ENCODE peak calls at places on chromosomes 7 and 10, in ten cellular contexts. Y, U, X, V, F, Q, B, T, G and Z are unnamed samples. For H3K27me3 and H3K4me1, the result is how much of the 10 kb centered on the place peaks cover.

GRCh38 chr10:61475449-61475873 is 22.3 kb upstream of the TMEM26 start:
- DNase-seq in Y (no peak), U (no peak), X (no peak), V (no peak), F (no peak), Q (peak), B (no peak), T (no peak), G (no peak), Z (no peak)

GRCh38 chr10:127243490-127244272 is 47.3 kb upstream of the INSYN2A start:
- DNase-seq in Y (no peak), U (peak), X (peak), V (no peak), F (peak), Q (peak), B (no peak), T (no peak), G (no peak), Z (no peak)

GRCh38 chr7:13800694-13801448 is 188.6 kb downstream of the ETV1 start:
- DNase-seq in Y (no peak), U (no peak), X (peak), V (no peak), F (no peak), Q (peak), B (no peak), T (no peak), G (no peak), Z (no peak)

GRCh38 chr10:27959093-27959715 is 39.7 kb downstream of the ODAD2 start:
- DNase-seq in Y (no peak), U (no peak), X (no peak), V (no peak), F (no peak), Q (no peak), B (no peak), T (no peak), G (no peak), Z (no peak)

GRCh38 chr7:6273380-6273837 is 985 bp upstream of the CYTH3 start:
- DNase-seq in Y (peak), U (no peak), X (no peak), V (no peak), F (no peak), Q (no peak), B (peak), T (no peak), G (no peak), Z (no peak)

GRCh38 chr7:711093-711966 is 15.2 kb upstream of the DNAAF5 start:
- DNase-seq in Y (peak), U (peak), X (no peak), V (no peak), F (no peak), Q (no peak), B (peak), T (no peak), G (no peak), Z (no peak)

GRCh38 chr10:124077216-124077615 is 16.2 kb downstream of the CHST15 start:
- DNase-seq in Y (no peak), U (no peak), X (no peak), V (no peak), F (no peak), Q (no peak), B (no peak), T (no peak), G (no peak), Z (no peak)

GRCh38 chr7:135758531-135758932 is 9.9 kb upstream of the FAM180A start:
- DNase-seq in Y (peak), U (peak), X (no peak), V (no peak), F (no peak), Q (peak), B (no peak), T (no peak), G (no peak), Z (peak)

GRCh38 chr10:30062582-30062981 is 3.2 kb upstream of the JCAD start:
- DNase-seq in Y (no peak), U (no peak), X (no peak), V (no peak), F (no peak), Q (no peak), B (no peak), T (no peak), G (no peak), Z (no peak)

GRCh38 chr10:22344781-22345300 is 455 bp upstream of the SPAG6 start:
- DNase-seq in Y (no peak), U (no peak), X (no peak), V (no peak), F (no peak), Q (no peak), B (no peak), T (no peak), G (no peak), Z (no peak)

GRCh38 chr10:22345301-22346086 is at the start of gene SPAG6:
- DNase-seq in Y (peak), U (peak), X (no peak), V (peak), F (no peak), Q (no peak), B (peak), T (peak), G (peak), Z (peak)

GRCh38 chr10:22346087-22346661 is 878 bp downstream of the SPAG6 start:
- DNase-seq in Y (no peak), U (no peak), X (no peak), V (no peak), F (no peak), Q (no peak), B (no peak), T (no peak), G (no peak), Z (no peak)

GRCh38 chr10:22343761-22344160 is 1.5 kb upstream of the SPAG6 start:
- DNase-seq in Y (no peak), U (no peak), X (no peak), V (no peak), F (peak), Q (no peak), B (no peak), T (no peak), G (no peak), Z (no peak)

DNA sequence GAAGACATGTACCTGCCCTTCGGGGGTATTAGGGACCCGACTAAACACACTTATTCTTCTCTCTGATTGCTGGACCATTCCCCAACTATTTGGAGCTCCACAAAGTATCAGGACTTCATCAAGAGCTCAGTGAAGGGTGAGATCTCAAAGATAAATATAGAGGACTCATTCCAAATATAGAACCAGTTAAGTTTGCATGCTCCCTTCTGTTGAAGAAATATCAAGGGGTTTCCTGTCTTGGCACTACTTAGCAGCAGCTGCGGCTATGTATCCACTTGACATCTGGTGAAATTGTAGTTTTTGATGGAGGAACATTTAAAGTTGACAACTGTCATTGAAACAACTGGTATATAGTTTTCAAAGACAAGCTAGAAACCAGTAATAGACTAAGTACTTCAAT is 1.1 kb upstream of the SPAG6 start:
- DNase-seq in Y (no peak), U (no peak), X (no peak), V (no peak), F (peak), Q (no peak), B (no peak), T (no peak), G (no peak), Z (no peak)
- H3K27me3 ChIP-seq in Y (under half), U (under half), X (half or more), V (half or more), F (under half), Q (half or more), B (under half), T (half or more), G (half or more), Z (half or more)

DNA sequence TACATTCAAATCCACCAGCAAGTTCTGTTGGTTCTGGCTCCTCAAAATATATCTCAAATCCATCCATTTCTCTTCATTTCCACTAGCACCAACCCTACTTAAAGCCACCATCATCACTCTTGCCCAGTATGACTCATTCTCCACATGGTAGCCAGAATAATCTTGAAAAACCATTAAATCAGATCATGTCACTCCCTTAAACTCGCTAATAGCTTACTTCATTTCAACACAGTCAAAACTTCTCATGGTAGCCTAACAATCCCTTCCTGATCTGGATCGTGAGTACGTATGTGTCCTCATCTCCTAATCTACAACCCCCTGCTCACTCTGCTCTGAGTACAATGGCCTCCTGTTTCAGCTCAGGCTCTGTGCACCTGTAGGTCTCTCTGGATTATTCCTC is 8.7 kb downstream of the EPC1 start:
- DNase-seq in Y (no peak), U (no peak), X (no peak), V (no peak), F (no peak), Q (peak), B (no peak), T (no peak), G (no peak), Z (no peak)
- H3K4me1 ChIP-seq in Y (under half), U (under half), X (half or more), V (half or more), F (under half), Q (under half), B (under half), T (half or more), G (under half), Z (half or more)

DNA sequence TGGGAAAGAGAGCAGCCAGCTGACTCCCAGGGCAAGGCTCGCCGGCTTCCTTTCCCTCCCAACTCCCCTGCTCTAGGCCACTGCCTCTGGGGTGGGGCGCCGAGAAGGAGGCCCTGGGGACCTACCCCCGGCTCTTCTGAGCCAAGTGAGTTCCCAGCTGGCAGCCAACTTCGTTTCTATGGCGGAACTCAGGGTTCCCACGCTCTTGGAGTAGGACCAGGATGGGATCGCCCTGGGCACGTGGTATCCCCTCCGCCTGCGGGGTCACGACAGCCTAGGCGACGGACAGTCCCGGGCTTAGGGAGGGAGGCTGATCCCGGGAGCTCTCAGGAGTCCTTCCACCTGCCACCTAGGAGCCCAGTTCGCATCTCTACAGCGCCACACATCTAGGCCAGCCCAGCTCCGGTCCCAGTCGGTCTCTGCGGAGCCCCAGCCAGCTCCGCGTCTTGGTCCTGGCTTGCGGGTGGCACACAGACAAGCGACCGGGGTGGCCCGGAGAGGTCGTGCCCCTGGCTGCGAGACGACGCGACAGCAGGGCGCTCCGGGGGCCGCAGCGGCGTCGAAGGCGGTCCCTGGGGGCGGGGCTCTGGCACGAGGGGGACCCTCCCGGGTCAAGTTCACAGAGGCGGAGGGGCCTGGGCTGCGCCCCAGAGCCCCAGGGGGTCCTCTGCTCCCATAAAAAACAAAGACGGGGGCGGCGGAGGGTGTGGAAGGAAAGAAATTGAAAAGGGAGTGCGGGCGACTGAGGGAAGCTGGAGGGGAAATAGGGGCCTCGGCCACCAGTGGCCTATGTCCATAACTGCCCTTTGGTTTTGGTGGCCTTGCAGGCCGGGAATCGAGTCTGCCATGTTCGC is 20.4 kb upstream of the GATA3 start:
- DNase-seq in Y (no peak), U (peak), X (no peak), V (no peak), F (no peak), Q (no peak), B (no peak), T (peak), G (no peak), Z (no peak)
- H3K27me3 ChIP-seq in Y (under half), U (under half), X (half or more), V (half or more), F (under half), Q (half or more), B (under half), T (half or more), G (half or more), Z (half or more)

GRCh38 chr10:88110355-88110754 is 246.9 kb downstream of the PTEN start:
- DNase-seq in Y (no peak), U (no peak), X (no peak), V (no peak), F (no peak), Q (peak), B (no peak), T (no peak), G (no peak), Z (no peak)

GRCh38 chr10:88106348-88106747 is 242.9 kb downstream of the PTEN start:
- DNase-seq in Y (no peak), U (no peak), X (no peak), V (no peak), F (no peak), Q (no peak), B (no peak), T (no peak), G (no peak), Z (no peak)

GRCh38 chr10:88108115-88108610 is 244.7 kb downstream of the PTEN start:
- DNase-seq in Y (no peak), U (no peak), X (no peak), V (no peak), F (peak), Q (no peak), B (no peak), T (no peak), G (no peak), Z (no peak)

GRCh38 chr10:88107698-88108097 is 244.3 kb downstream of the PTEN start:
- DNase-seq in Y (no peak), U (no peak), X (no peak), V (no peak), F (no peak), Q (no peak), B (no peak), T (no peak), G (no peak), Z (no peak)

DNA sequence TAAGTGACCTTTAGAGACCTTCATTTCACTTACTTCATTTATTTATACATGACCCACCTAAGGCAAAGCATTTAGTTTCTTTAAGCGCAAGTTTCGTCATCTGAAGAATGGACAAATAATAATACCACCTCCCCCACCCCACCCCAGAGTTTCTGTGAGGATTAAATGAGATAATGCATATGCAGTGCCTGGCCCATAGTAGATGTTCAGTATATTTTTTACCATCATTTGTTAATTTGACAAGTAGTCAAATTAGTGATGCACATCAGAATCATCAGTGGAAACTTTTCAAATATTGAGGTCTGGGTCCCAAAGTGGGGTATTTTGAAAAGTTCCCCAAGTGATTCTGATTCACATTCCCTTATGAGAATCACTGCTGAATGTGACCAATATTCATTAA is 243.9 kb downstream of the PTEN start:
- DNase-seq in Y (no peak), U (no peak), X (no peak), V (no peak), F (no peak), Q (no peak), B (no peak), T (no peak), G (no peak), Z (no peak)
- H3K4me1 ChIP-seq in Y (under half), U (under half), X (under half), V (under half), F (under half), Q (under half), B (under half), T (under half), G (under half), Z (under half)

GRCh38 chr7:128912281-128912680 is 1.8 kb upstream of the KCP start:
- DNase-seq in Y (peak), U (no peak), X (no peak), V (peak), F (no peak), Q (no peak), B (no peak), T (no peak), G (no peak), Z (no peak)
- H3K27me3 ChIP-seq in Y (under half), U (under half), X (under half), V (half or more), F (under half), Q (half or more), B (under half), T (half or more), G (half or more), Z (half or more)

DNA sequence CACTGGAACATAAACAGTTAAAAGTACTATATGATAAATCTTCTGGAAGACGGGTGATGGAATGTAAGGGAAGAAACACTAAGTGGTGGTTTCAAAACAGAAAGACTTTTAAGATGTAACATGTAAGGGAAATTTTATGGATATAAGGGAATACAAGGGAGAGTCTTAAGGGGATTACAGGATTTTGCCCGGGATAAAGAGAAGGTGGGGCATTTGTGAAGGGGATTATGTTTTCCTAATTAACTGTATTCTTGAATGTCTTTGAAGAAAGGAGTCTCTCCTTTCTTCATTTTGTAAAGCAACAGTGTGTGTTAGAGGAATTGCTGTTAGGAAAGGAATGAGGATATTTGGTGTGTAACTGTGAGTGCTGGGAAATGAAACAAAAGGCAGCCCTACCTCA is 745.2 kb downstream of the AUTS2 start:
- DNase-seq in Y (no peak), U (no peak), X (no peak), V (no peak), F (no peak), Q (no peak), B (no peak), T (no peak), G (no peak), Z (no peak)
- H3K4me1 ChIP-seq in Y (under half), U (under half), X (under half), V (under half), F (under half), Q (under half), B (under half), T (under half), G (under half), Z (under half)